ENCODE peak calls at places on chromosomes 12 and 14, in ten cellular contexts. S is brain pericyte; J is NCI-H345; Q is activated T-cell treated with anti-CD3 and anti-CD28 coated beads for 48 hours; W is H4; F is stomach; V is HTR-8/SVneo; U is psoas muscle; A is heart left ventricle; P is activated CD4-positive, CD25-positive, alpha-beta regulatory T cell treated with anti-CD3 and anti-CD28 coated beads, Interleukin-2, amount 50 U/mL, for 72 hours. H is an unnamed sample.
A peak's percentile ranks its signal among the peaks of the same experiment; 100 is the strongest.

GRCh38 chr12:12804432-12804886 is 8.7 kb upstream of the DDX47 start:
- DNase-seq in S (no peak), J (no peak), Q (no peak), W (peak; percentile 77), F (no peak), V (no peak), U (no peak), A (no peak), P (no peak), H (no peak)

GRCh38 chr14:62674833-62675232 is 370.4 kb downstream of the KCNH5 start:
- DNase-seq in S (no peak), J (no peak), Q (no peak), W (no peak), F (no peak), V (no peak), U (no peak), A (no peak), P (no peak), H (no peak)

GRCh38 chr12:89970646-89971192 is 262.1 kb upstream of the ATP2B1 start:
- DNase-seq in S (no peak), J (no peak), Q (no peak), W (no peak), F (no peak), V (no peak), U (no peak), A (no peak), P (no peak), H (no peak)

GRCh38 chr14:85532981-85533820 is 3.3 kb downstream of the FLRT2 start:
- DNase-seq in S (no peak), J (peak; percentile 75), Q (no peak), W (peak; percentile 86), F (peak; percentile 31), V (peak; percentile 45), U (peak; percentile 72), A (peak; percentile 53), P (no peak), H (no peak)

GRCh38 chr12:109594566-109595317 is 21.1 kb downstream of the MVK start:
- DNase-seq in S (no peak), J (no peak), Q (no peak), W (no peak), F (no peak), V (no peak), U (no peak), A (no peak), P (no peak), H (no peak)

GRCh38 chr12:5222011-5222461 is 178.4 kb downstream of the KCNA5 start:
- DNase-seq in S (no peak), J (peak; percentile 85), Q (no peak), W (no peak), F (no peak), V (no peak), U (no peak), A (no peak), P (no peak), H (no peak)

GRCh38 chr14:93039649-93040315 is 75.9 kb downstream of the ITPK1 start:
- DNase-seq in S (no peak), J (no peak), Q (no peak), W (no peak), F (no peak), V (no peak), U (no peak), A (peak; percentile 71), P (no peak), H (no peak)

GRCh38 chr12:128727999-128728398 is 95.8 kb downstream of the SLC15A4 start:
- DNase-seq in S (no peak), J (no peak), Q (no peak), W (no peak), F (no peak), V (no peak), U (no peak), A (no peak), P (no peak), H (no peak)

GRCh38 chr12:82593901-82594396 is 92.8 kb upstream of the TMTC2 start:
- DNase-seq in S (no peak), J (peak; percentile 67), Q (no peak), W (no peak), F (no peak), V (no peak), U (no peak), A (no peak), P (no peak), H (no peak)

GRCh38 chr14:104885031-104885972 is 20.2 kb downstream of the CEP170B start:
- DNase-seq in S (no peak), J (no peak), Q (no peak), W (no peak), F (no peak), V (no peak), U (peak; percentile 43), A (peak; percentile 24), P (peak; percentile 27), H (no peak)

GRCh38 chr12:2183556-2184541 is 131.1 kb downstream of the CACNA1C start:
- DNase-seq in S (no peak), J (no peak), Q (no peak), W (no peak), F (no peak), V (peak; percentile 26), U (no peak), A (no peak), P (no peak), H (no peak)

GRCh38 chr12:75556306-75556899 is 45.0 kb upstream of the KRR1 start:
- DNase-seq in S (no peak), J (peak; percentile 14), Q (no peak), W (no peak), F (no peak), V (no peak), U (no peak), A (no peak), P (no peak), H (no peak)

GRCh38 chr12:49043856-49044258 is 16.7 kb downstream of the KMT2D start:
- DNase-seq in S (no peak), J (no peak), Q (peak; percentile 70), W (peak; percentile 41), F (peak; percentile 60), V (no peak), U (peak; percentile 89), A (peak; percentile 66), P (peak; percentile 75), H (no peak)

GRCh38 chr12:6563448-6564050 is 4.5 kb downstream of the NOP2 start:
- DNase-seq in S (no peak), J (peak; percentile 52), Q (peak; percentile 57), W (peak; percentile 43), F (peak; percentile 65), V (peak; percentile 74), U (peak; percentile 74), A (peak; percentile 49), P (peak; percentile 68), H (peak; percentile 8)

GRCh38 chr12:132602578-132603239 is 7.7 kb downstream of the LRCOL1 start:
- DNase-seq in S (no peak), J (peak; percentile 28), Q (no peak), W (no peak), F (no peak), V (no peak), U (peak; percentile 57), A (peak; percentile 48), P (no peak), H (no peak)

GRCh38 chr12:25792031-25792430 is 166.5 kb upstream of the RASSF8 start:
- DNase-seq in S (no peak), J (no peak), Q (no peak), W (no peak), F (no peak), V (no peak), U (no peak), A (no peak), P (no peak), H (no peak)

GRCh38 chr14:51650721-51651387 is 856 bp upstream of the FRMD6 start:
- DNase-seq in S (no peak), J (peak; percentile 18), Q (no peak), W (no peak), F (no peak), V (no peak), U (peak; percentile 58), A (peak; percentile 46), P (no peak), H (no peak)

GRCh38 chr12:82954064-82954463 is 267.4 kb downstream of the TMTC2 start:
- DNase-seq in S (no peak), J (no peak), Q (no peak), W (no peak), F (no peak), V (no peak), U (no peak), A (no peak), P (no peak), H (no peak)

GRCh38 chr12:51262758-51263177 is 7.4 kb downstream of the SMAGP start:
- DNase-seq in S (no peak), J (no peak), Q (peak; percentile 35), W (peak; percentile 55), F (peak; percentile 78), V (peak; percentile 45), U (peak; percentile 56), A (no peak), P (no peak), H (no peak)